ENCODE peak calls at places on chromosomes 5 and 9, in nine cellular contexts. B is H9, C is choroid plexus epithelial cell, H is tibial artery, K is endothelial cell of umbilical vein, M is AG09309, R is AG10803, F is transverse colon, Q is GM10248. P is an unnamed sample.

GRCh38 chr9:127444921-127445850 is 6.0 kb downstream of the RPL12 start:
- DNase-seq in R (peak), F (no peak), M (no peak), H (no peak), B (no peak), C (no peak), K (no peak), Q (no peak), P (no peak)

GRCh38 chr5:108315829-108316228 is 66.1 kb downstream of the FBXL17 start:
- DNase-seq in B (no peak), C (no peak), H (no peak), R (peak), Q (no peak), M (no peak), F (no peak), K (no peak), P (no peak)

GRCh38 chr9:93958875-93959682 is 3.9 kb upstream of the BARX1 start:
- DNase-seq in C (peak), K (peak), F (no peak), M (no peak), H (no peak), R (peak), Q (no peak), B (peak), P (no peak)

GRCh38 chr5:158648631-158649030 is 451.1 kb downstream of the EBF1 start:
- DNase-seq in C (no peak), M (no peak), Q (no peak), F (no peak), K (no peak), B (no peak), H (no peak), R (peak), P (no peak)

GRCh38 chr5:126937796-126938195 is 92.6 kb downstream of the MARCHF3 start:
- DNase-seq in C (peak), B (no peak), R (peak), K (no peak), H (no peak), M (peak), Q (no peak), F (no peak), P (no peak)

GRCh38 chr5:130995851-130996250 is 169.2 kb downstream of the HINT1 start:
- DNase-seq in R (no peak), F (no peak), M (no peak), B (no peak), C (no peak), H (no peak), K (no peak), Q (no peak), P (no peak)

GRCh38 chr5:3348576-3349535 is 246.8 kb upstream of the IRX1 start:
- DNase-seq in C (no peak), H (no peak), F (no peak), M (no peak), B (peak), Q (no peak), K (no peak), R (no peak), P (no peak)

GRCh38 chr9:17742065-17742464 is 163.2 kb downstream of the SH3GL2 start:
- DNase-seq in F (no peak), H (no peak), Q (no peak), C (no peak), K (no peak), B (peak), R (no peak), M (no peak), P (no peak)

GRCh38 chr9:116953271-116953670 is 266.2 kb downstream of the TRIM32 start:
- DNase-seq in K (no peak), B (no peak), F (no peak), H (no peak), M (no peak), Q (no peak), C (no peak), R (no peak), P (no peak)

GRCh38 chr9:108521063-108521462 is 334.7 kb downstream of the ACTL7B start:
- DNase-seq in Q (no peak), K (no peak), R (peak), M (no peak), C (peak), H (no peak), B (no peak), F (no peak), P (peak)

GRCh38 chr5:169906745-169907649 is 73.3 kb downstream of the INSYN2B start:
- DNase-seq in F (no peak), M (no peak), R (peak), K (no peak), H (no peak), Q (no peak), C (no peak), B (no peak), P (no peak)

GRCh38 chr5:98768160-98769005 is 5.1 kb upstream of the RGMB start:
- DNase-seq in M (no peak), H (peak), F (peak), B (peak), K (peak), R (peak), C (peak), Q (peak), P (no peak)

GRCh38 chr9:132543960-132544359 is 38.4 kb upstream of the BARHL1 start:
- DNase-seq in C (no peak), Q (no peak), B (peak), K (no peak), H (no peak), M (no peak), R (no peak), F (no peak), P (no peak)

GRCh38 chr5:177370488-177371119 is 12.9 kb downstream of the RGS14 start:
- DNase-seq in H (peak), M (no peak), F (peak), Q (peak), R (peak), B (peak), K (peak), C (peak), P (peak)

GRCh38 chr5:142830241-142831018 is 60.3 kb downstream of the ARHGAP26 start:
- DNase-seq in H (no peak), B (no peak), M (no peak), R (peak), F (no peak), C (peak), K (peak), Q (no peak), P (no peak)

GRCh38 chr5:76787237-76787636 is 31.6 kb upstream of the F2RL1 start:
- DNase-seq in Q (no peak), C (peak), M (no peak), B (no peak), K (peak), H (peak), R (peak), F (no peak), P (peak)

GRCh38 chr9:1083325-1083913 is 33.3 kb downstream of the DMRT2 start:
- DNase-seq in R (peak), M (no peak), K (no peak), Q (no peak), F (peak), H (peak), B (no peak), C (no peak), P (no peak)

GRCh38 chr5:126355940-126356339 is 67.3 kb upstream of the GRAMD2B start:
- DNase-seq in M (no peak), H (no peak), K (no peak), Q (no peak), F (peak), R (no peak), B (no peak), C (no peak), P (no peak)

GRCh38 chr9:35749515-35750255 is 598 bp downstream of the RGP1 start:
- DNase-seq in F (peak), H (no peak), C (no peak), K (peak), Q (peak), R (no peak), M (no peak), B (peak), P (no peak)

GRCh38 chr9:5499889-5500398 is 10.4 kb upstream of the PDCD1LG2 start:
- DNase-seq in K (peak), H (peak), B (no peak), C (peak), Q (no peak), M (no peak), R (peak), F (no peak), P (no peak)

GRCh38 chr9:88005146-88005750 is 30.9 kb upstream of the CDK20 start:
- DNase-seq in C (peak), R (peak), H (no peak), F (no peak), Q (no peak), B (no peak), K (no peak), M (peak), P (no peak)

GRCh38 chr5:93607367-93608258 is 24.6 kb downstream of the NR2F1 start:
- DNase-seq in H (no peak), B (peak), F (no peak), C (peak), R (peak), Q (no peak), M (peak), K (peak), P (peak)

GRCh38 chr5:132254321-132254977 is 3.0 kb upstream of the PDLIM4 start:
- DNase-seq in H (no peak), R (no peak), M (no peak), B (peak), C (no peak), K (no peak), Q (no peak), F (peak), P (no peak)

GRCh38 chr9:20014168-20014567 is 225.3 kb upstream of the SLC24A2 start:
- DNase-seq in F (no peak), H (no peak), C (no peak), R (no peak), B (no peak), K (peak), Q (no peak), M (no peak), P (no peak)

GRCh38 chr5:113266227-113266912 is 168.4 kb downstream of the TSSK1B start:
- DNase-seq in H (no peak), M (no peak), K (no peak), B (no peak), R (peak), C (no peak), F (no peak), Q (no peak), P (no peak)

GRCh38 chr9:123806829-123807228 is 123.1 kb downstream of the DENND1A start:
- DNase-seq in C (no peak), Q (no peak), M (no peak), B (no peak), K (no peak), H (no peak), F (no peak), R (no peak), P (no peak)

GRCh38 chr9:133238272-133238850 is 29.3 kb upstream of the OBP2B start:
- DNase-seq in R (peak), B (peak), C (peak), H (peak), F (peak), M (no peak), K (peak), Q (no peak), P (peak)

GRCh38 chr5:142874537-142874936 is 104.4 kb downstream of the ARHGAP26 start:
- DNase-seq in M (no peak), Q (no peak), R (no peak), F (peak), H (peak), B (no peak), C (peak), K (peak), P (no peak)

GRCh38 chr5:97629281-97629680 is 446.2 kb upstream of the RIOK2 start:
- DNase-seq in H (peak), Q (no peak), B (no peak), C (peak), K (peak), M (peak), R (peak), F (no peak), P (peak)

DNA sequence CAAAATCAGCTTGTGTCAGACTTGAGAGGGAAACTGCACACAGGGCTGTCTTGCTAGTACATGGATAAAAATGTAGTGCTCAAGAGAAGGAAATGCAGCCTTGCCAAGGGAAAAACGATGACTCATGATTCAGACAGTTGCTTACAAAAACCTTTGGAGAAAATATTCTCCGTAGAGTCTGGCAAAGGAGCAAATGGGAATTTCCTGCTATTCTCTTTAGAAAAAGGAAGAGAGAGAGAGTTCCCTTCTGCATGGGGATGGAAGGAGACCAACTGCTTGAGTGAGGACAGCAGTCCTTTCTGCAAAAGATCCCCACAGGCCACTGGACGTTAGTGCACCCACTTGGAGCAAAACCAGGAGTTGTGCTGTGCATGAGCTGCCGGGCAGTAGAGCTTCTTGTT is 7.6 kb downstream of the IFNB1 start:
- DNase-seq in C (peak), K (peak), B (peak), H (peak), Q (no peak), F (peak), M (peak), R (peak), P (peak)
- TF ChIP-seq CTCF in C (peak), K (peak), B (peak), H (peak), Q (no peak), F (peak), M (peak), R (peak), P (no peak)

DNA sequence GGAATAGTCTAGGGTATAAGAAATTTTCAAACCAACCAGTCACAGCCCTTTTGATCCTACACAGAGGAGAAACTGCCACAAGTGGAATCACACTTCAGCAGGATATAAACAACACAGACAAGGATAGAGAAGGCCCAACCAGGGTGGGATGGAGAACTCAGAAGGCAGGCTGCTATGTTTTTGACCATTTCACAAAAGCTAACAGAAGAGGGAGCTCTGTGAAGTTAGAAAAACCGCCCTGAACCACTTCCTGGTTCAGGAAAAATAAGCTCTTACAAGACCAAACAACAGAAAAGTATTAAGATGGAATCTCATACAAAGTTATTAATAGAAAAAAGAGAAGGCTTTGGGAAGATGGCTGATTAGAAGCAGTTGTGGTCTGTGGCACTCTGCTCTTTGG is 960 bp upstream of the IFNB1 start:
- DNase-seq in R (no peak), F (no peak), H (no peak), K (no peak), M (no peak), B (no peak), Q (no peak), C (peak), P (no peak)
- TF ChIP-seq CTCF in R (no peak), F (no peak), H (no peak), K (no peak), M (no peak), B (peak), Q (no peak), C (no peak), P (no peak)

DNA sequence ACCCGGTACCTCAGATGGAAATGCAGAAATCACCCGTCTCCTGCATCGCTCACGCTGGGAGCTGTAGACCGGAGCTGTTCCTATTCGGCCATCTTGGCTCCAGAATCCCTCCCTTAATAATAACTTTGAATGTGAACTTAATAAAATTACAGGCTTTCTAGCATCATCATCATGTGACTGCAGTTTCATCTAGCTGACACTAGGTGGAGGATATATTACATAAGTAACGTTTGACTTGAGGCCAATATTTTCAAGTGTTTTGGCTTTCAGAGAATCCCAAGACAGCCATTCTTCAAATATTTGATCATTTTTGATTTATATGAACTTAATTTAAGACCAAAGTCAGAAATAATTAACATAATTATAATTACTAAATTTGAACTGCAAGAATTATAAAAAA is 474.9 kb upstream of the CDH10 start:
- DNase-seq in K (no peak), B (no peak), M (no peak), C (peak), F (no peak), R (peak), Q (peak), H (no peak), P (no peak)
- TF ChIP-seq CTCF in K (no peak), B (peak), M (no peak), C (no peak), F (no peak), R (peak), Q (peak), H (no peak), P (peak)

GRCh38 chr5:139293504-139294371 is at the start of gene MATR3:
- DNase-seq in B (peak), F (peak), K (peak), R (peak), H (peak), M (peak), Q (peak), C (peak), P (peak)

GRCh38 chr5:139295692-139296091 is 2.2 kb downstream of the MATR3 start:
- DNase-seq in B (no peak), C (peak), M (no peak), H (no peak), K (no peak), Q (no peak), R (no peak), F (no peak), P (no peak)

GRCh38 chr5:139293199-139293503 is 389 bp upstream of the MATR3 start:
- DNase-seq in B (no peak), Q (no peak), H (no peak), M (no peak), K (no peak), R (no peak), C (no peak), F (no peak), P (no peak)

GRCh38 chr5:139296198-139296597 is 2.7 kb downstream of the MATR3 start:
- DNase-seq in Q (no peak), H (no peak), B (no peak), F (no peak), M (no peak), K (no peak), R (no peak), C (no peak), P (no peak)

DNA sequence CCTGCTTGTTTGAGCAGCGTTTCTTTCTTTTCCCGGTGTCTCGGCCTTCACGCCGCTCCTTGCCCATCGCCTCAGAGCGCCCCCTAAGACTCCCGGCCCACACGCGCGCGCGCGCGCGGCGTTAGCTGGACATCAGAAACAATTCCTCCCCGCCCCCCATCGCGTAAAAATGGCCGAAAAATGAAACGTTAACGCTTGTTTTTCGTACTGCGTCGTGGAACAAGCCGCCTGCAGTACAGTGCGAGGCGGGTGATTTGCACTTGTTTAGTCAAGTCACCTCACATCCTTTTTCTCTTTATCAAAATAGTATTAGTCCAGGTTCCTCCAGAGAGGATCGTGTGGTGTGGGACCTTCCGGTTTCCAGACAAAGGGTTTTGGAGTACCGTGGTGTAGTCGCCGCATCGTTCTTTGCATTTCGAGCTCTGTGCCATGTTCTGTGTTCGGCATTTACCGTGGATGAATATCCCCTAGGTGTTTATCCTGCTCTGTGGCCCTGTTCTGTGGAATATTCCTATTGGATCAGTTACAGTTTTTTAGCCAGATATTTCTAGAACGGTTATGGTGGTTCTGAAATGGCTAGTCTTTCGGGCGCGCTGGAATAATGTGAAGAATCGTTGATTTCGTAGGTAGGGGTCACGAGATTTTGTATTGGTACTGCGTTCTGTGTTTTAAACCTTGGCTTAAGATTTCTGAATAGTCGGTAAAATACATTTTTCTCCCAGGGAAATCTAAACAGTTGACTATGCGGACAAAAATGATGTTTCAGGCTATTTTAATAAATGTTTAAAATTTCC is 1.0 kb downstream of the MATR3 start:
- DNase-seq in M (no peak), C (peak), K (peak), H (peak), R (peak), B (no peak), F (peak), Q (peak), P (no peak)
- TF ChIP-seq CTCF in M (peak), C (peak), K (peak), H (no peak), R (peak), B (peak), F (no peak), Q (peak), P (peak)

DNA sequence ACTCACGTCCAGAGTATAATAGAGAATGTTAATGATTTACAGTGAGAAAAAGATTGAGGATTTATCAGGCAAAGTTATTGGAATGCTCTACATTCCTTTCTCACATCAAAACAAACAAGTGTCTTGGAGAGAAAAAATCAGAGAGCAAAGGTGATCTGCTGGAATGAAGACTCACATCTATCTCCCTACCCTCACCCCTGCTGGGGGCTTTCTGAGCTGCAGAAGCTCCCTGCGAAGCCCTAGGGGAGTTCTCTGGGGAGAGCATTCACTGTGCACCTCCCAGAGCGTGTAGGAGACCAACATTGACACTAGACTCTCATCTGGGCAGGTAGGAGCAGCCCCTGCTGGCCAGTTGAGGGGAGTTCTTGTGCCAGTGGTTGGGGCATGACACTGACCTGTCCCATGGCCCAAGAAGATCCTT is 76.6 kb upstream of the ADAMTS16 start:
- DNase-seq in K (no peak), H (no peak), B (peak), M (no peak), R (no peak), Q (no peak), C (no peak), F (no peak), P (no peak)
- TF ChIP-seq CTCF in K (no peak), H (no peak), B (peak), M (peak), R (peak), Q (peak), C (no peak), F (no peak), P (no peak)

P was measured in retinal pigment epithelial cell.